ENCODE peak calls at places on chromosome 21, in nine cellular contexts. I is aorta; O is keratinocyte; F is CD8-positive, alpha-beta T cell; C is stomach; E is SJSA1; K is body of pancreas; Y is prostate gland; T is ovary. L is an unnamed sample.

GRCh38 chr21:31855180-31855579 is 17.6 kb upstream of the HUNK start:
- DNase-seq in K (no peak), T (no peak), I (no peak), F (no peak), C (no peak), O (no peak), E (peak; percentile 8), Y (no peak), L (no peak)

GRCh38 chr21:42486120-42486519 is 9.9 kb downstream of the RSPH1 start:
- DNase-seq in T (no peak), F (no peak), E (peak; percentile 11), K (no peak), I (no peak), Y (no peak), O (no peak), C (no peak), L (no peak)

GRCh38 chr21:40139636-40140035 is 272.4 kb downstream of the PCP4 start:
- DNase-seq in I (no peak), F (no peak), O (no peak), K (no peak), T (no peak), Y (no peak), C (no peak), E (no peak), L (no peak)

GRCh38 chr21:23016617-23017016 is 2018.4 kb downstream of the NCAM2 start:
- DNase-seq in Y (no peak), I (no peak), K (no peak), F (no peak), C (no peak), E (no peak), T (no peak), O (no peak), L (no peak)

GRCh38 chr21:38995755-38996154 is 187.5 kb downstream of the PSMG1 start:
- DNase-seq in K (no peak), F (no peak), Y (no peak), I (no peak), E (no peak), O (no peak), T (no peak), C (no peak), L (no peak)

GRCh38 chr21:42028754-42029385 is 18.7 kb upstream of the ZBTB21 start:
- DNase-seq in K (no peak), I (no peak), C (no peak), Y (no peak), F (no peak), T (peak; percentile 20), O (no peak), E (no peak), L (no peak)

GRCh38 chr21:28781602-28782274 is 210.9 kb downstream of the LTN1 start:
- DNase-seq in Y (no peak), O (no peak), F (no peak), E (no peak), I (no peak), T (no peak), K (no peak), C (no peak), L (no peak)

GRCh38 chr21:28550057-28550825 is 442.4 kb downstream of the LTN1 start:
- DNase-seq in F (no peak), I (no peak), K (no peak), E (no peak), Y (no peak), C (no peak), T (no peak), O (no peak), L (no peak)

GRCh38 chr21:25103500-25104207 is 503.6 kb downstream of the MRPL39 start:
- DNase-seq in Y (no peak), F (no peak), E (no peak), O (no peak), K (no peak), I (no peak), C (no peak), T (no peak), L (no peak)

GRCh38 chr21:22904385-22904784 is 1906.2 kb downstream of the NCAM2 start:
- DNase-seq in I (no peak), C (no peak), E (no peak), F (no peak), O (no peak), Y (no peak), T (no peak), K (no peak), L (no peak)

GRCh38 chr21:25733859-25734653 is 648 bp downstream of the ATP5PF start:
- DNase-seq in K (no peak), I (peak; percentile 80), E (no peak), O (no peak), Y (no peak), C (no peak), T (no peak), F (peak; percentile 11), L (peak; percentile 72)

GRCh38 chr21:45892156-45892919 is 89.2 kb upstream of the COL6A1 start:
- DNase-seq in C (no peak), K (no peak), Y (no peak), T (no peak), E (no peak), F (no peak), O (no peak), I (peak; percentile 54), L (no peak)
- H3K27ac ChIP-seq in C (no peak overlapping the region), K (no peak overlapping the region), Y (no peak overlapping the region), T (no peak overlapping the region), E (no peak overlapping the region), F (no peak overlapping the region), O (no peak overlapping the region), I (no peak overlapping the region), L (no peak overlapping the region)

GRCh38 chr21:45439901-45440461 is 35.0 kb downstream of the COL18A1 start:
- DNase-seq in C (no peak), E (no peak), Y (no peak), T (no peak), O (no peak), F (no peak), K (no peak), I (peak; percentile 75), L (no peak)
- H3K4me3 ChIP-seq in C (no peak overlapping the region), E (no peak overlapping the region), Y (no peak overlapping the region), T (no peak overlapping the region), O (no peak overlapping the region), F (no peak overlapping the region), K (no peak overlapping the region), I (no peak overlapping the region), L (no peak overlapping the region)

DNA sequence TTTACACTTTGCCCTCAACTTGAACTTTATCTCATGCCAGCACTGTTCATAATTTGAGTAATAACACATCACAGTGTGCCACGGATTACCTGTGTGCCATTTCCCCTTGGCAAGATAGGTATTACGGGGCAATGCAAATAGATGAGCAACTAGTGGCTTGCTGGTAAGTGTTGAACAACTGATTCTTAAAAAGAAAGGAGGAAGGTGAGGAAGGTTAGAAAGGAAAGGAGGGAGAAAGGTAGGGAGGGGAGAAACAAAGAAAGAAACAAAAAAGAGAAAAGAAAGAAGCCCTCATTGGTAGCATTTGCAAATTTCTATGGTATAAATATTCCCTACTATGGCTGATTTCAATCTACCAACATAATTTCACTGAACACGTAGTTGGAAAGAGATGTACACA is 118.2 kb upstream of the OLIG2 start:
- DNase-seq in C (no peak), K (no peak), O (no peak), E (no peak), T (no peak), I (no peak), Y (no peak), F (no peak), L (no peak)
- H3K27me3 ChIP-seq in C (no peaks in the 10 kb centered on the region), K (no peaks in the 10 kb centered on the region), O (no peaks in the 10 kb centered on the region), E (peaks cover 17% of the 10 kb centered on the region), T (no peaks in the 10 kb centered on the region), I (no peaks in the 10 kb centered on the region), Y (no peaks in the 10 kb centered on the region), F (no peaks in the 10 kb centered on the region), L (no peaks in the 10 kb centered on the region)

DNA sequence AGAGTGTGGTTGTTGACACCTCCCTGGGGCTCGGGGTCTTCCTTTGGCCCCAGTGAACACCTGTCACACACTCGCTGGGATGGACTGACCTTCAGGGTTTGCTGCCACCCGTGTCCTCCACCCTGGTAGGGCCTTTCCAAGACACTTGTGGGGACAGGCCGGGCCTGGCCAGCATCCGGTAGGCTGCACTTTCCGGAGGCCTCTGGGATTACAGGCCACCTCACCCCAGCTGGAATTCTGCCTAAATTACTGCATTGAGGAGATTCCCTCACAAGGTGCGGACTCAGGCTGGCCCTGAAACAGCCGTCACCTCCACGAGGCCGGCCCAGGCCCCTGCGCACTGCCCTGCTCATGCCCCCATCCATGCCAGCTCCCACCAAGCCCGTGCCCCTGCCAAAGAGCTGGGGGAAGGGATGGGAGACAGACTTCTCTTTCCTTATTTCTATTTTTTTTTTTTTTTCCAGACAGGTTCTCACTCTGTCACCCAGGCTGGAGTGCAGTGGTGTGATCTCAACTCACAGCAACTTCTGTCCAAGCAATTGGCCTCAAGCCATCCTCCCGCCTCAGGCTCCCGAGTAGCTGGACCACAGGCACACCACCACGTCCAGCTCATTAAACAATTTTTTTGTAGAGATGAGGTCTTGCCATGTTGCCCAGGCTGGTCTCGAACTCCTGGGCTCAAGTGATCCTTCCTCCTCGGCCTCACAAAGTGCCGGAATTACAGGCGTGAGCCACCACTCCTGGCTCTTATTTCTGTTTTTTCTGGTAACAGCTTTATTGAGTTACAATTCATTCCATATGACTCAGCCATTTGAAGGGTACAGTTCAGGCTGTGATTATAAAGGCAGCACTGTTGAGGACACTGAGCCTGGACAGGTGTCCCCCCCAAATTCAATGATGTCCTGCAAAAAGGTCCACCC is 11.3 kb downstream of the CSTB start:
- DNase-seq in T (no peak), O (no peak), I (no peak), C (no peak), E (no peak), K (no peak), F (no peak), Y (no peak), L (no peak)
- H3K27ac ChIP-seq in T (no peak overlapping the region), O (peak overlapping the region; percentile 40), I (no peak overlapping the region), C (no peak overlapping the region), E (no peak overlapping the region), K (no peak overlapping the region), F (no peak overlapping the region), Y (no peak overlapping the region), L (no peak overlapping the region)

GRCh38 chr21:37557261-37557950 is 190.8 kb downstream of the DYRK1A start:
- DNase-seq in O (no peak), F (no peak), Y (no peak), E (no peak), T (no peak), C (no peak), I (no peak), K (no peak), L (no peak)
- H3K4me3 ChIP-seq in O (no peak overlapping the region), F (no peak overlapping the region), Y (no peak overlapping the region), E (no peak overlapping the region), T (no peak overlapping the region), C (no peak overlapping the region), I (no peak overlapping the region), K (no peak overlapping the region), L (no peak overlapping the region)

DNA sequence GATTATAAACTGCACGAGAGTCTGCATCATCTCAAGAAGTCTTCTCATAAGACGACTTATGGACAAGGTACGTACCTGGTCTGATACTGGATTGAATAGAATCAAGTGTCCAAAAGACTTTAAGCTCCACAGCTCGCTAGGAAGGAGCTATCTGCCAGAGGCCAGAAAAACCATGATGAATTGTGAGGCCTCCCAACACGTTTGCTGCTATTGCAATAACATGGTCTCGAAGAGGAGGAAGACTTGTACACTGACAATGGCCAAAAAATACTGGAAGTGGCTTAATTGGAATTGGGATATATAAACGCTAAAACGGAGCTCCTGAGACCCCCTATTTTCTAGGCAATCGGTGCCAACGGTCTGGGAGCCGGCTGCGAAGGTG is 534 bp downstream of the DNAJC28 start:
- DNase-seq in K (no peak), E (no peak), F (no peak), O (no peak), Y (no peak), T (no peak), I (no peak), C (no peak), L (no peak)
- H3K27me3 ChIP-seq in K (no peaks in the 10 kb centered on the region), E (no peaks in the 10 kb centered on the region), F (no peaks in the 10 kb centered on the region), O (peaks cover 1% of the 10 kb centered on the region), Y (no peaks in the 10 kb centered on the region), T (no peaks in the 10 kb centered on the region), I (no peaks in the 10 kb centered on the region), C (no peaks in the 10 kb centered on the region), L (no peaks in the 10 kb centered on the region)

GRCh38 chr21:14850394-14850793 is 214.4 kb downstream of the NRIP1 start:
- DNase-seq in T (no peak), F (no peak), I (no peak), Y (no peak), C (no peak), K (no peak), E (no peak), O (no peak), L (no peak)
- H3K27ac ChIP-seq in T (no peak overlapping the region), F (no peak overlapping the region), I (no peak overlapping the region), Y (no peak overlapping the region), C (no peak overlapping the region), K (no peak overlapping the region), E (no peak overlapping the region), O (no peak overlapping the region), L (no peak overlapping the region)